ENCODE peak calls at places on chromosomes 13 and 19, in four cellular contexts. One of them, this sample, is unnamed.

GRCh38 chr19:19490247-19490968 is 24.9 kb downstream of the TSSK6 start:
- DNase-seq in stomach: peak; percentile 79
- DNase-seq in SJSA1: peak; percentile 78
- DNase-seq in tibial artery: peak; percentile 88
- DNase-seq in this sample: peak; percentile 91

GRCh38 chr19:11140896-11141295 is 14.7 kb downstream of the SPC24 start:
- DNase-seq in SJSA1: peak; percentile 95
- DNase-seq in stomach: no peak
- DNase-seq in tibial artery: no peak
- DNase-seq in this sample: no peak

GRCh38 chr13:40769970-40770369 is 1.0 kb downstream of the MRPS31 start:
- DNase-seq in SJSA1: no peak
- DNase-seq in tibial artery: no peak
- DNase-seq in stomach: no peak
- DNase-seq in this sample: no peak

GRCh38 chr19:39355253-39355652 is 13.0 kb downstream of the SAMD4B start:
- DNase-seq in stomach: no peak
- DNase-seq in SJSA1: no peak
- DNase-seq in tibial artery: no peak
- DNase-seq in this sample: no peak

GRCh38 chr13:105994340-105994739 is 541.1 kb downstream of the EFNB2 start:
- DNase-seq in stomach: no peak
- DNase-seq in tibial artery: no peak
- DNase-seq in SJSA1: no peak
- DNase-seq in this sample: no peak

GRCh38 chr13:99415851-99416331 is 85.4 kb upstream of the TM9SF2 start:
- DNase-seq in SJSA1: no peak
- DNase-seq in tibial artery: peak; percentile 65
- DNase-seq in stomach: no peak
- DNase-seq in this sample: no peak

GRCh38 chr13:98947925-98948324 is 29.9 kb downstream of the DOCK9 start:
- DNase-seq in stomach: no peak
- DNase-seq in SJSA1: peak; percentile 31
- DNase-seq in tibial artery: no peak
- DNase-seq in this sample: no peak

GRCh38 chr13:95743192-95743591 is 66.3 kb downstream of the DNAJC3 start:
- DNase-seq in tibial artery: no peak
- DNase-seq in SJSA1: no peak
- DNase-seq in stomach: no peak
- DNase-seq in this sample: no peak

GRCh38 chr13:27921961-27922910 is 2.4 kb downstream of the PDX1 start:
- DNase-seq in SJSA1: no peak
- DNase-seq in tibial artery: no peak
- DNase-seq in stomach: no peak
- DNase-seq in this sample: peak; percentile 67

GRCh38 chr13:64849174-64849573 is 2381.0 kb downstream of the PCDH9 start:
- DNase-seq in stomach: no peak
- DNase-seq in tibial artery: no peak
- DNase-seq in SJSA1: no peak
- DNase-seq in this sample: no peak

GRCh38 chr19:48249502-48250014 is 6.2 kb downstream of the CARD8 start:
- DNase-seq in stomach: peak; percentile 41
- DNase-seq in tibial artery: peak; percentile 73
- DNase-seq in SJSA1: no peak
- DNase-seq in this sample: no peak

GRCh38 chr19:7862413-7862951 is 11.7 kb downstream of the PRR36 start:
- DNase-seq in SJSA1: peak; percentile 44
- DNase-seq in tibial artery: no peak
- DNase-seq in stomach: peak; percentile 57
- DNase-seq in this sample: peak; percentile 100

GRCh38 chr19:3094638-3095374 is 644 bp downstream of the GNA11 start:
- DNase-seq in tibial artery: no peak
- DNase-seq in stomach: no peak
- DNase-seq in SJSA1: no peak
- DNase-seq in this sample: no peak

GRCh38 chr13:27549406-27549981 is 70.8 kb downstream of the LNX2 start:
- DNase-seq in SJSA1: no peak
- DNase-seq in stomach: peak; percentile 82
- DNase-seq in tibial artery: no peak
- DNase-seq in this sample: no peak

GRCh38 chr19:15457701-15458484 is 6.5 kb downstream of the RASAL3 start:
- DNase-seq in SJSA1: no peak
- DNase-seq in tibial artery: no peak
- DNase-seq in stomach: no peak
- DNase-seq in this sample: peak; percentile 79

GRCh38 chr13:72959643-72960042 is 99.2 kb upstream of the KLF5 start:
- DNase-seq in SJSA1: no peak
- DNase-seq in tibial artery: no peak
- DNase-seq in stomach: no peak
- DNase-seq in this sample: no peak

GRCh38 chr13:19075418-19075817 is 106.2 kb downstream of the TUBA3C start:
- DNase-seq in SJSA1: no peak
- DNase-seq in tibial artery: no peak
- DNase-seq in stomach: no peak
- DNase-seq in this sample: no peak

GRCh38 chr13:57874530-57874929 is 243.0 kb downstream of the PCDH17 start:
- DNase-seq in tibial artery: no peak
- DNase-seq in stomach: no peak
- DNase-seq in SJSA1: no peak
- DNase-seq in this sample: no peak

GRCh38 chr19:55452381-55453325 is 8.8 kb downstream of the ISOC2 start:
- DNase-seq in SJSA1: no peak
- DNase-seq in stomach: peak; percentile 49
- DNase-seq in tibial artery: no peak
- DNase-seq in this sample: peak; percentile 98

GRCh38 chr13:107421951-107422350 is 793.4 kb downstream of the LIG4 start:
- DNase-seq in stomach: no peak
- DNase-seq in SJSA1: no peak
- DNase-seq in tibial artery: no peak
- DNase-seq in this sample: no peak

GRCh38 chr13:28204690-28205443 is 66.5 kb downstream of the PAN3 start:
- DNase-seq in stomach: no peak
- DNase-seq in SJSA1: no peak
- DNase-seq in tibial artery: no peak
- DNase-seq in this sample: no peak

GRCh38 chr13:77056382-77056781 is 29.4 kb upstream of the FBXL3 start:
- DNase-seq in stomach: no peak
- DNase-seq in SJSA1: no peak
- DNase-seq in tibial artery: no peak
- DNase-seq in this sample: no peak

GRCh38 chr19:43548706-43549105 is 15.7 kb downstream of the ZNF575 start:
- DNase-seq in stomach: no peak
- DNase-seq in tibial artery: no peak
- DNase-seq in SJSA1: no peak
- DNase-seq in this sample: no peak

GRCh38 chr19:19236173-19236572 is 24.4 kb downstream of the NCAN start:
- DNase-seq in SJSA1: no peak
- DNase-seq in tibial artery: no peak
- DNase-seq in stomach: no peak
- DNase-seq in this sample: no peak

GRCh38 chr19:39246951-39247669 is 1.5 kb downstream of the IFNL4 start:
- DNase-seq in stomach: no peak
- DNase-seq in SJSA1: no peak
- DNase-seq in tibial artery: no peak
- DNase-seq in this sample: peak; percentile 86

GRCh38 chr13:40271931-40272775 is 394.3 kb downstream of the FOXO1 start:
- DNase-seq in stomach: peak; percentile 49
- DNase-seq in SJSA1: peak; percentile 57
- DNase-seq in tibial artery: peak; percentile 92
- DNase-seq in this sample: no peak

GRCh38 chr19:56133858-56134654 is 7.0 kb upstream of the ZNF444 start:
- DNase-seq in SJSA1: no peak
- DNase-seq in stomach: no peak
- DNase-seq in tibial artery: no peak
- DNase-seq in this sample: no peak

GRCh38 chr19:54206030-54206830 is 5.6 kb downstream of the RPS9 start:
- DNase-seq in SJSA1: no peak
- DNase-seq in tibial artery: no peak
- DNase-seq in stomach: no peak
- DNase-seq in this sample: no peak

GRCh38 chr13:91185294-91185863 is 162.1 kb upstream of the MIR17HG start:
- DNase-seq in SJSA1: no peak
- DNase-seq in tibial artery: no peak
- DNase-seq in stomach: no peak
- DNase-seq in this sample: no peak

GRCh38 chr19:55316646-55317045 is 8.5 kb downstream of the TMEM150B start:
- DNase-seq in tibial artery: no peak
- DNase-seq in stomach: no peak
- DNase-seq in SJSA1: no peak
- DNase-seq in this sample: peak; percentile 65

GRCh38 chr19:13669780-13670355 is 94.5 kb upstream of the MRI1 start:
- DNase-seq in tibial artery: no peak
- DNase-seq in SJSA1: no peak
- DNase-seq in stomach: no peak
- DNase-seq in this sample: no peak

GRCh38 chr13:42696191-42696590 is 85.2 kb upstream of the FAM216B start:
- DNase-seq in tibial artery: no peak
- DNase-seq in stomach: no peak
- DNase-seq in SJSA1: peak; percentile 49
- DNase-seq in this sample: no peak

GRCh38 chr13:42703740-42704139 is 77.6 kb upstream of the FAM216B start:
- DNase-seq in stomach: no peak
- DNase-seq in tibial artery: no peak
- DNase-seq in SJSA1: no peak
- DNase-seq in this sample: no peak

GRCh38 chr13:42702726-42703125 is 78.7 kb upstream of the FAM216B start:
- DNase-seq in SJSA1: no peak
- DNase-seq in stomach: no peak
- DNase-seq in tibial artery: no peak
- DNase-seq in this sample: no peak

DNA sequence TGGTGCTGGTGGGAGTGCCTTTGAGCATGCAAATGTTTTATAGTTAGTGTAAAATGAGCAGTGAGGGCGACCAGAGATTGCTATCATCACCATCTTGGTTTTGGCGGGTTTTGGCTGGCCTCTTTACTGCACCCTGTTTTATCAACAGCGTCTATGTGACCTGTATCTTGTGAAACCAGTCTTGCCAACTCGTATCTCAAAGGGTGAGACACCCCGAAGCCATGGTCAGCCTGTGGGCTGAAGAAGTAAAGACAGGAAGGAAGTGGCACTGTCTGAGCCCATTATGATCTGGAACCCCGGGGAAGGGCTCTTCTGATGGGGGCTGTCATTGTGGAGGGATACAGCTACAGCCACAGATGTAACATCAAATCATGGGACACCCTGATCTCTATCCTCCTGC is 81.5 kb upstream of the FAM216B start:
- DNase-seq in tibial artery: no peak
- DNase-seq in SJSA1: no peak
- DNase-seq in stomach: no peak
- DNase-seq in this sample: no peak
- H3K36me3 ChIP-seq in tibial artery: no peaks in the 10 kb centered on the region
- H3K36me3 ChIP-seq in SJSA1: no peaks in the 10 kb centered on the region
- H3K36me3 ChIP-seq in stomach: no peaks in the 10 kb centered on the region
- H3K36me3 ChIP-seq in this sample: no peaks in the 10 kb centered on the region

DNA sequence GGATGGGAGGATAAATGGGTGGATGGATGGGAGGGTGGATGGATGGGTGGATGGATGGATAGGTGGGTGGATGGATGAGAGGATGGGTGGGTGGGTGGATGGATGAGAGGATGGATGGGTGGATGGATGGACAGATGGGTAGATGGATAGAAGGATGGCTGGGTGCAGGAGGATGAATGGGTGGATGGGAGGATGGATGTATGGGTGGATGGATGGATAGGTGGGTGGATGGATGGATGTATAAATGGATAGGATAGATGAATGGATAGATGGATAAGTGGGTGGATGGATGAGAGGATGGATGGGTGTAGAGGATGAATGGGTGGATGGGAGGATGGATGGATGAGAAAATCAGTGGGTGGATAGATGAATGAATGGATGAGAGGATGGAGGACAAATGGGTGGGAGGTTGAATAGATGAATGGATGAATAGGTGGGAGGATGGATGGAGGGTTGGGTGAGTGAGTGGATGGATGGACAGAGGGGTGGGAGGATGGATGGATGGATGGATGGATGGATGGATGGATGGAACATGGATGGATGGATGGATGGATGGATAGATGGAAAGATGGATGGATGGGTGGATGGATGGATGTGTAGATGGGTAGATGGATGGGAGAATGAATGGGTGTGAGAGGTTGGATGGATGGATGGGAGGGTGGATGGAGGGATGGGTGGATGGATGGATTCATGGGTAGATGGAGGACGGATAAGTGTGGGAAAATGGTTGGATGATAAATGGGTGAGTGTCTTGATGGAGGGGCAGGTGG is 35.9 kb upstream of the ONECUT3 start:
- DNase-seq in SJSA1: no peak
- DNase-seq in stomach: no peak
- DNase-seq in tibial artery: no peak
- DNase-seq in this sample: no peak
- H3K27me3 ChIP-seq in SJSA1: peaks cover 50% of the 10 kb centered on the region
- H3K27me3 ChIP-seq in stomach: peaks cover 55% of the 10 kb centered on the region
- H3K27me3 ChIP-seq in tibial artery: peaks cover 88% of the 10 kb centered on the region
- H3K27me3 ChIP-seq in this sample: peaks cover 26% of the 10 kb centered on the region

GRCh38 chr13:92313382-92313781 is 913.2 kb upstream of the GPC6 start:
- DNase-seq in tibial artery: no peak
- DNase-seq in stomach: no peak
- DNase-seq in SJSA1: no peak
- DNase-seq in this sample: no peak

GRCh38 chr13:92315265-92315664 is 911.3 kb upstream of the GPC6 start:
- DNase-seq in stomach: no peak
- DNase-seq in tibial artery: no peak
- DNase-seq in SJSA1: no peak
- DNase-seq in this sample: no peak

GRCh38 chr13:92320323-92320722 is 906.3 kb upstream of the GPC6 start:
- DNase-seq in tibial artery: no peak
- DNase-seq in stomach: no peak
- DNase-seq in SJSA1: no peak
- DNase-seq in this sample: no peak

GRCh38 chr13:92316030-92316429 is 910.6 kb upstream of the GPC6 start:
- DNase-seq in tibial artery: no peak
- DNase-seq in stomach: no peak
- DNase-seq in SJSA1: no peak
- DNase-seq in this sample: no peak

DNA sequence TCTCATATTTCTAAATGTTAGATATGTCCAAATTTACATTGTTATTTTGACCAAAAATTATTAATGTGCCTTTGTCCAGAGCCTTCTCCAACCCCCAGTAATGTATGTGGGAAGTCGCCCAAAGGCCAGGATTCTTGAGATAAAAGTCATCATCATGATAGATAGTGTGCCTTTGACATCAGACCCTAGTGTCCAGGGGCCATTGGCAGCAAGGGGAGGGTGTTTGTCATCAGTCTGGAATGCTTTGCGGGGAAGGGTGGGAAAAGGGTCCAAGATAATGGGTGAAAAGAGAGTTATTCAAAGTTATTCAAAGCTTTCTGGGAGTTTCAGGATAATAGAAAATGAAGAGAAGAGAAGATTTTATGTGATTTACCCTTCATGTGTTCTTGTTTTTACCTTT is 909.5 kb upstream of the GPC6 start:
- DNase-seq in stomach: no peak
- DNase-seq in SJSA1: no peak
- DNase-seq in tibial artery: no peak
- DNase-seq in this sample: no peak
- H3K36me3 ChIP-seq in stomach: no peaks in the 10 kb centered on the region
- H3K36me3 ChIP-seq in SJSA1: no peaks in the 10 kb centered on the region
- H3K36me3 ChIP-seq in tibial artery: no peaks in the 10 kb centered on the region
- H3K36me3 ChIP-seq in this sample: no peaks in the 10 kb centered on the region

GRCh38 chr19:41769608-41770007 is 14.3 kb downstream of the CEACAM6 start:
- DNase-seq in stomach: no peak
- DNase-seq in tibial artery: no peak
- DNase-seq in SJSA1: no peak
- DNase-seq in this sample: no peak
- H3K27me3 ChIP-seq in stomach: no peaks in the 10 kb centered on the region
- H3K27me3 ChIP-seq in tibial artery: peaks cover 6% of the 10 kb centered on the region
- H3K27me3 ChIP-seq in SJSA1: peaks cover 36% of the 10 kb centered on the region
- H3K27me3 ChIP-seq in this sample: no peaks in the 10 kb centered on the region